ENCODE peak calls at places on chromosome 16, in five cellular contexts. One of them, this sample, is unnamed.

GRCh38 chr16:5058476-5058875 is 7.3 kb downstream of the C16orf89 start:
- DNase-seq in ovary: no peak
- DNase-seq in Peyer's patch: peak
- DNase-seq in A549: peak
- DNase-seq in stomach: no peak
- DNase-seq in this sample: no peak

GRCh38 chr16:4915226-4915761 is 21.7 kb downstream of the PPL start:
- DNase-seq in ovary: no peak
- DNase-seq in A549: no peak
- DNase-seq in stomach: no peak
- DNase-seq in Peyer's patch: no peak
- DNase-seq in this sample: peak

GRCh38 chr16:27257271-27257670 is 11.3 kb downstream of the NSMCE1 start:
- DNase-seq in stomach: no peak
- DNase-seq in ovary: no peak
- DNase-seq in A549: no peak
- DNase-seq in Peyer's patch: no peak
- DNase-seq in this sample: no peak

GRCh38 chr16:23949630-23950290 is 114.0 kb downstream of the PRKCB start:
- DNase-seq in ovary: no peak
- DNase-seq in stomach: peak
- DNase-seq in Peyer's patch: peak
- DNase-seq in A549: no peak
- DNase-seq in this sample: no peak

GRCh38 chr16:24075302-24075701 is 180.8 kb upstream of the CACNG3 start:
- DNase-seq in A549: no peak
- DNase-seq in Peyer's patch: no peak
- DNase-seq in stomach: no peak
- DNase-seq in ovary: no peak
- DNase-seq in this sample: no peak

GRCh38 chr16:87392823-87393679 is 915 bp downstream of the MAP1LC3B start:
- DNase-seq in ovary: peak
- DNase-seq in A549: peak
- DNase-seq in stomach: peak
- DNase-seq in Peyer's patch: peak
- DNase-seq in this sample: no peak

GRCh38 chr16:55297910-55298175 is 26.2 kb upstream of the IRX6 start:
- DNase-seq in Peyer's patch: no peak
- DNase-seq in A549: no peak
- DNase-seq in stomach: no peak
- DNase-seq in ovary: no peak
- DNase-seq in this sample: no peak

GRCh38 chr16:59164461-59164860 is 430.3 kb upstream of the GOT2 start:
- DNase-seq in ovary: no peak
- DNase-seq in A549: no peak
- DNase-seq in Peyer's patch: no peak
- DNase-seq in stomach: peak
- DNase-seq in this sample: no peak

GRCh38 chr16:74740795-74741304 is 33.8 kb downstream of the FA2H start:
- DNase-seq in ovary: no peak
- DNase-seq in stomach: peak
- DNase-seq in Peyer's patch: peak
- DNase-seq in A549: peak
- DNase-seq in this sample: peak

GRCh38 chr16:88569614-88569984 is 604 bp upstream of the ZC3H18 start:
- DNase-seq in stomach: no peak
- DNase-seq in Peyer's patch: no peak
- DNase-seq in A549: no peak
- DNase-seq in ovary: no peak
- DNase-seq in this sample: no peak

GRCh38 chr16:54936979-54937672 is 6.5 kb downstream of the IRX5 start:
- DNase-seq in A549: peak
- DNase-seq in ovary: no peak
- DNase-seq in stomach: no peak
- DNase-seq in Peyer's patch: no peak
- DNase-seq in this sample: no peak

GRCh38 chr16:85838381-85838780 is 38.9 kb downstream of the COX4I1 start:
- DNase-seq in stomach: no peak
- DNase-seq in ovary: no peak
- DNase-seq in Peyer's patch: no peak
- DNase-seq in A549: no peak
- DNase-seq in this sample: no peak

GRCh38 chr16:53789159-53789558 is 85.2 kb downstream of the FTO start:
- DNase-seq in A549: no peak
- DNase-seq in stomach: no peak
- DNase-seq in ovary: no peak
- DNase-seq in Peyer's patch: no peak
- DNase-seq in this sample: no peak

GRCh38 chr16:27639588-27640276 is 89.8 kb downstream of the KATNIP start:
- DNase-seq in ovary: no peak
- DNase-seq in Peyer's patch: no peak
- DNase-seq in A549: peak
- DNase-seq in stomach: no peak
- DNase-seq in this sample: peak

GRCh38 chr16:83552193-83552592 is 255.6 kb upstream of the HSBP1 start:
- DNase-seq in Peyer's patch: no peak
- DNase-seq in stomach: no peak
- DNase-seq in ovary: no peak
- DNase-seq in A549: no peak
- DNase-seq in this sample: peak

GRCh38 chr16:4765511-4766474 is 1.2 kb downstream of the ZNF500 start:
- DNase-seq in stomach: no peak
- DNase-seq in ovary: no peak
- DNase-seq in Peyer's patch: no peak
- DNase-seq in A549: no peak
- DNase-seq in this sample: no peak

GRCh38 chr16:89693931-89694783 is 7.3 kb downstream of the SPATA2L start:
- DNase-seq in Peyer's patch: peak
- DNase-seq in A549: no peak
- DNase-seq in ovary: no peak
- DNase-seq in stomach: no peak
- DNase-seq in this sample: no peak

GRCh38 chr16:13143551-13143950 is 242.2 kb downstream of the SHISA9 start:
- DNase-seq in Peyer's patch: no peak
- DNase-seq in stomach: no peak
- DNase-seq in A549: no peak
- DNase-seq in ovary: no peak
- DNase-seq in this sample: no peak

GRCh38 chr16:16992986-16993783 is 477.6 kb downstream of the XYLT1 start:
- DNase-seq in A549: no peak
- DNase-seq in ovary: no peak
- DNase-seq in Peyer's patch: no peak
- DNase-seq in stomach: no peak
- DNase-seq in this sample: no peak

GRCh38 chr16:68072038-68072695 is 13.0 kb upstream of the NFATC3 start:
- DNase-seq in stomach: no peak
- DNase-seq in A549: no peak
- DNase-seq in Peyer's patch: peak
- DNase-seq in ovary: peak
- DNase-seq in this sample: no peak

GRCh38 chr16:2838928-2839327 is 8.8 kb downstream of the ZG16B start:
- DNase-seq in ovary: no peak
- DNase-seq in Peyer's patch: peak
- DNase-seq in A549: peak
- DNase-seq in stomach: peak
- DNase-seq in this sample: peak

GRCh38 chr16:76818611-76819181 is 372.3 kb upstream of the MON1B start:
- DNase-seq in A549: no peak
- DNase-seq in ovary: no peak
- DNase-seq in Peyer's patch: no peak
- DNase-seq in stomach: no peak
- DNase-seq in this sample: no peak

GRCh38 chr16:21300309-21301167 is 22.4 kb upstream of the CRYM start:
- DNase-seq in A549: peak
- DNase-seq in Peyer's patch: peak
- DNase-seq in stomach: peak
- DNase-seq in ovary: peak
- DNase-seq in this sample: peak

GRCh38 chr16:6949240-6949639 is 383.4 kb upstream of the RBFOX1 start:
- DNase-seq in stomach: no peak
- DNase-seq in A549: no peak
- DNase-seq in Peyer's patch: no peak
- DNase-seq in ovary: no peak
- DNase-seq in this sample: no peak

GRCh38 chr16:56941856-56942331 is 10.0 kb downstream of the HERPUD1 start:
- DNase-seq in A549: no peak
- DNase-seq in stomach: no peak
- DNase-seq in ovary: no peak
- DNase-seq in Peyer's patch: no peak
- DNase-seq in this sample: no peak
- TF ChIP-seq POLR2A in A549: no peak
- TF ChIP-seq POLR2A in stomach: no peak
- TF ChIP-seq POLR2A in ovary: no peak
- TF ChIP-seq POLR2A in Peyer's patch: no peak
- TF ChIP-seq POLR2A in this sample: no peak

GRCh38 chr16:80788016-80788415 is 16.4 kb downstream of the CDYL2 start:
- DNase-seq in A549: no peak
- DNase-seq in stomach: no peak
- DNase-seq in ovary: no peak
- DNase-seq in Peyer's patch: no peak
- DNase-seq in this sample: no peak

DNA sequence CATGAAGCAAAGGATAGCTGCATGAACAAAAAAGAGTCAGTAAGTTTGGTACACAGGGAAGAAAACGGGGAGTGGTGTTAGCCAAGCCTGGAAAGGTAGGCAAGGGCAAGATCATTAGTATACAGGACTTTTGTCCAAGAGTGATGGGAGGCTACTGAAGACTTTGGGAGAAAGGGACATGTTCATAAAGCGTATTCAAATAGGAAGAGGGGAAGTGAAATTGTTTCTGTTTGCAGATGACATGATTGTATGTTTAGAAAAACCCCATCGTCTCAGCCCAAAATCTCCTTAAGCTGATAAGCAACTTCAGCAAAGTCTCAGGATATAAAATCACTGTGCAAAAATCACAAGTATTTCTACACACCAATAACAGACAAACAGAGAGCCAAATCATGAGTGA is 19.4 kb downstream of the CDYL2 start:
- DNase-seq in Peyer's patch: no peak
- DNase-seq in A549: no peak
- DNase-seq in ovary: no peak
- DNase-seq in stomach: no peak
- DNase-seq in this sample: no peak
- TF ChIP-seq POLR2A in Peyer's patch: no peak
- TF ChIP-seq POLR2A in A549: no peak
- TF ChIP-seq POLR2A in ovary: no peak
- TF ChIP-seq POLR2A in stomach: no peak
- TF ChIP-seq POLR2A in this sample: no peak

GRCh38 chr16:30588651-30589050 is 3.2 kb upstream of the ZNF785 start:
- DNase-seq in Peyer's patch: no peak
- DNase-seq in ovary: no peak
- DNase-seq in stomach: no peak
- DNase-seq in A549: no peak
- DNase-seq in this sample: no peak

GRCh38 chr16:30581462-30581861 is 4.0 kb downstream of the ZNF785 start:
- DNase-seq in A549: no peak
- DNase-seq in Peyer's patch: no peak
- DNase-seq in stomach: no peak
- DNase-seq in ovary: no peak
- DNase-seq in this sample: no peak

GRCh38 chr16:30582611-30583340 is 2.7 kb downstream of the ZNF785 start:
- DNase-seq in Peyer's patch: no peak
- DNase-seq in stomach: no peak
- DNase-seq in A549: no peak
- DNase-seq in ovary: no peak
- DNase-seq in this sample: no peak

GRCh38 chr16:30585022-30585399 is 486 bp downstream of the ZNF785 start:
- DNase-seq in A549: no peak
- DNase-seq in stomach: no peak
- DNase-seq in Peyer's patch: no peak
- DNase-seq in ovary: no peak
- DNase-seq in this sample: no peak

GRCh38 chr16:30585400-30586191 is at the start of gene ZNF785:
- DNase-seq in A549: no peak
- DNase-seq in ovary: peak
- DNase-seq in stomach: peak
- DNase-seq in Peyer's patch: peak
- DNase-seq in this sample: peak
- TF ChIP-seq POLR2A in A549: no peak
- TF ChIP-seq POLR2A in ovary: peak
- TF ChIP-seq POLR2A in stomach: no peak
- TF ChIP-seq POLR2A in Peyer's patch: peak
- TF ChIP-seq POLR2A in this sample: peak

GRCh38 chr16:50310308-50311133 is 44.2 kb downstream of the ADCY7 start:
- DNase-seq in stomach: peak
- DNase-seq in Peyer's patch: peak
- DNase-seq in ovary: no peak
- DNase-seq in A549: no peak
- DNase-seq in this sample: no peak
- TF ChIP-seq POLR2A in stomach: no peak
- TF ChIP-seq POLR2A in Peyer's patch: no peak
- TF ChIP-seq POLR2A in ovary: no peak
- TF ChIP-seq POLR2A in A549: no peak
- TF ChIP-seq POLR2A in this sample: no peak

DNA sequence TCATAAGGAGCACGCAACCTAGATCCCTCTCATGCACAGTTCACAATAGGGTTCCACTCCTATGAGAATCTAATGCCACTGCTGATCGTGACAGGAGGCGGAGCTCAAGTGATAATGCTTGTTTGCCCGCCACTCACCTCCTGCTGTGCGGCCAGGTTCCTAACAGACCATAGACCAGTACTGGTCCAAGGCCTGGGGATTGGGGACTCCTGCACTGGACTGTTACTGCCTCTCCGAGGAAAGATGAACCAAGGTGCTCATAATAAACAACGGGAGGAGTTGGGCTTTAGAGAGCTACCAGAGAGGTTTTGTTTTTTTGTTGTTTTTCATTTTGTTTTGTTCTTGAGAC is 58.2 kb downstream of the TK2 start:
- DNase-seq in Peyer's patch: peak
- DNase-seq in stomach: peak
- DNase-seq in ovary: no peak
- DNase-seq in A549: no peak
- DNase-seq in this sample: no peak
- TF ChIP-seq POLR2A in Peyer's patch: no peak
- TF ChIP-seq POLR2A in stomach: no peak
- TF ChIP-seq POLR2A in ovary: no peak
- TF ChIP-seq POLR2A in A549: no peak
- TF ChIP-seq POLR2A in this sample: no peak

DNA sequence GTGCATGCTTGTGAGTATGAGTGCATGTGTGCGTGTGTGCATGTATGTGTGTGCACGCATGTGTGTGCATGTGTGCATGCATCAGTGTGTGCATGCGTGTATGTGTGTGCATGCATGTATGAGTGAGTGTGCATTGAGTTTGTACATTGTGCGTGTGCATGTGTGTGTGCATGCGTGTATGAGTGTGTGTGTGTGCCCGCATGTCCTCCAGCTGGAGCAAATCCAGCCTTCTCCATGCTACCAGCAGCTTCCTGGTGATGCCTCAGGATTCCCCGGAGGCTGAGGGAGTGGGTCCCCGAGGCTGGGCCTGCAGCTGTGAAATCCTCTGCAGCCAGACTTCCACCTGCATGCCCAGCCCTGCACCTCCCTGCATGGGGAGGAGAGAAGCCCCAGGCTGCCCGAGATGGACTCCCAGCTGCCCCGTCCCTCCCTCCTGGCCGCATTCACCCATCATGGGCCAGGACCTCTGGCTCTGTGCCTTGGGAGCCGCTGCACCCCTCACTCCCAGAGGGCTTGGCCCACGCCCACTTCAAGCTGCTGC is 9.3 kb downstream of the TPSD1 start:
- DNase-seq in ovary: no peak
- DNase-seq in Peyer's patch: no peak
- DNase-seq in stomach: no peak
- DNase-seq in A549: no peak
- DNase-seq in this sample: no peak
- TF ChIP-seq POLR2A in ovary: no peak
- TF ChIP-seq POLR2A in Peyer's patch: no peak
- TF ChIP-seq POLR2A in stomach: no peak
- TF ChIP-seq POLR2A in A549: no peak
- TF ChIP-seq POLR2A in this sample: no peak